ENCODE peak calls at places on chromosomes 5 and 9, in seven cellular contexts. One of them, this sample, is unnamed. For H3K4me1, the result is how much of the 10 kb centered on the place peaks cover.

GRCh38 chr5:107782770-107783169 is 112.0 kb upstream of the EFNA5 start:
- ATAC-seq in A549: no peak
- ATAC-seq in pancreas: no peak
- ATAC-seq in psoas muscle: no peak
- ATAC-seq in heart left ventricle: no peak
- ATAC-seq in body of pancreas: no peak
- ATAC-seq in heart right ventricle: no peak
- ATAC-seq in this sample: no peak

GRCh38 chr5:134411546-134412266 is at the start of gene CDKN2AIPNL:
- ATAC-seq in body of pancreas: peak
- ATAC-seq in pancreas: peak
- ATAC-seq in psoas muscle: peak
- ATAC-seq in heart right ventricle: peak
- ATAC-seq in A549: peak
- ATAC-seq in heart left ventricle: peak
- ATAC-seq in this sample: peak

GRCh38 chr5:32709789-32710334 is 1.3 kb upstream of the NPR3 start:
- ATAC-seq in heart right ventricle: peak
- ATAC-seq in heart left ventricle: peak
- ATAC-seq in pancreas: peak
- ATAC-seq in A549: peak
- ATAC-seq in body of pancreas: peak
- ATAC-seq in psoas muscle: peak
- ATAC-seq in this sample: peak

GRCh38 chr5:100872409-100873190 is 30.5 kb downstream of the ST8SIA4 start:
- ATAC-seq in heart right ventricle: no peak
- ATAC-seq in heart left ventricle: no peak
- ATAC-seq in psoas muscle: no peak
- ATAC-seq in A549: no peak
- ATAC-seq in body of pancreas: no peak
- ATAC-seq in pancreas: no peak
- ATAC-seq in this sample: no peak

GRCh38 chr9:96122756-96123155 is 179.2 kb downstream of the HSD17B3 start:
- ATAC-seq in heart left ventricle: no peak
- ATAC-seq in heart right ventricle: no peak
- ATAC-seq in body of pancreas: peak
- ATAC-seq in A549: no peak
- ATAC-seq in psoas muscle: no peak
- ATAC-seq in pancreas: peak
- ATAC-seq in this sample: peak

GRCh38 chr5:144421411-144421810 is 250.7 kb downstream of the KCTD16 start:
- ATAC-seq in heart left ventricle: no peak
- ATAC-seq in pancreas: peak
- ATAC-seq in body of pancreas: peak
- ATAC-seq in A549: no peak
- ATAC-seq in heart right ventricle: no peak
- ATAC-seq in psoas muscle: no peak
- ATAC-seq in this sample: no peak

GRCh38 chr5:172548311-172548731 is 92.7 kb upstream of the NEURL1B start:
- ATAC-seq in psoas muscle: no peak
- ATAC-seq in pancreas: peak
- ATAC-seq in heart right ventricle: no peak
- ATAC-seq in heart left ventricle: no peak
- ATAC-seq in body of pancreas: no peak
- ATAC-seq in A549: peak
- ATAC-seq in this sample: peak

GRCh38 chr5:108028411-108028810 is 353.5 kb downstream of the FBXL17 start:
- ATAC-seq in heart right ventricle: no peak
- ATAC-seq in psoas muscle: no peak
- ATAC-seq in heart left ventricle: peak
- ATAC-seq in A549: no peak
- ATAC-seq in body of pancreas: no peak
- ATAC-seq in pancreas: no peak
- ATAC-seq in this sample: no peak

GRCh38 chr5:82205005-82205404 is 73.1 kb downstream of the RPS23 start:
- ATAC-seq in heart right ventricle: no peak
- ATAC-seq in A549: peak
- ATAC-seq in body of pancreas: no peak
- ATAC-seq in pancreas: no peak
- ATAC-seq in heart left ventricle: no peak
- ATAC-seq in psoas muscle: no peak
- ATAC-seq in this sample: no peak

GRCh38 chr5:98969400-98969799 is 40.6 kb upstream of the CHD1 start:
- ATAC-seq in body of pancreas: no peak
- ATAC-seq in heart right ventricle: no peak
- ATAC-seq in psoas muscle: no peak
- ATAC-seq in pancreas: no peak
- ATAC-seq in heart left ventricle: no peak
- ATAC-seq in A549: no peak
- ATAC-seq in this sample: no peak

GRCh38 chr5:58369513-58370156 is 90.3 kb downstream of the PLK2 start:
- ATAC-seq in heart left ventricle: peak
- ATAC-seq in body of pancreas: no peak
- ATAC-seq in pancreas: no peak
- ATAC-seq in psoas muscle: no peak
- ATAC-seq in heart right ventricle: no peak
- ATAC-seq in A549: no peak
- ATAC-seq in this sample: no peak

GRCh38 chr5:108451269-108451668 is 69.4 kb upstream of the FBXL17 start:
- ATAC-seq in pancreas: no peak
- ATAC-seq in body of pancreas: no peak
- ATAC-seq in heart left ventricle: no peak
- ATAC-seq in psoas muscle: no peak
- ATAC-seq in A549: no peak
- ATAC-seq in heart right ventricle: no peak
- ATAC-seq in this sample: no peak

GRCh38 chr9:84002344-84002743 is 21.7 kb downstream of the RMI1 start:
- ATAC-seq in heart right ventricle: no peak
- ATAC-seq in pancreas: no peak
- ATAC-seq in psoas muscle: no peak
- ATAC-seq in A549: no peak
- ATAC-seq in body of pancreas: no peak
- ATAC-seq in heart left ventricle: no peak
- ATAC-seq in this sample: no peak

GRCh38 chr5:65137631-65138030 is 344.1 kb downstream of the ADAMTS6 start:
- ATAC-seq in heart right ventricle: peak
- ATAC-seq in body of pancreas: no peak
- ATAC-seq in psoas muscle: no peak
- ATAC-seq in pancreas: no peak
- ATAC-seq in A549: no peak
- ATAC-seq in heart left ventricle: no peak
- ATAC-seq in this sample: no peak

GRCh38 chr9:104899759-104900247 is 28.2 kb downstream of the ABCA1 start:
- ATAC-seq in psoas muscle: no peak
- ATAC-seq in pancreas: no peak
- ATAC-seq in heart right ventricle: no peak
- ATAC-seq in body of pancreas: no peak
- ATAC-seq in A549: no peak
- ATAC-seq in heart left ventricle: no peak
- ATAC-seq in this sample: no peak

GRCh38 chr9:17807670-17808282 is 228.9 kb downstream of the SH3GL2 start:
- ATAC-seq in heart left ventricle: no peak
- ATAC-seq in A549: no peak
- ATAC-seq in heart right ventricle: no peak
- ATAC-seq in psoas muscle: no peak
- ATAC-seq in body of pancreas: peak
- ATAC-seq in pancreas: peak
- ATAC-seq in this sample: no peak

GRCh38 chr5:65925094-65925600 is 1.2 kb upstream of the ERBIN start:
- ATAC-seq in psoas muscle: peak
- ATAC-seq in pancreas: peak
- ATAC-seq in body of pancreas: peak
- ATAC-seq in heart right ventricle: peak
- ATAC-seq in A549: peak
- ATAC-seq in heart left ventricle: peak
- ATAC-seq in this sample: peak

GRCh38 chr9:108053555-108054061 is 564.0 kb upstream of the KLF4 start:
- ATAC-seq in heart right ventricle: peak
- ATAC-seq in pancreas: peak
- ATAC-seq in A549: no peak
- ATAC-seq in body of pancreas: peak
- ATAC-seq in psoas muscle: peak
- ATAC-seq in heart left ventricle: peak
- ATAC-seq in this sample: peak

GRCh38 chr9:107684224-107684623 is 194.7 kb upstream of the KLF4 start:
- ATAC-seq in psoas muscle: no peak
- ATAC-seq in A549: no peak
- ATAC-seq in pancreas: no peak
- ATAC-seq in heart left ventricle: no peak
- ATAC-seq in heart right ventricle: no peak
- ATAC-seq in body of pancreas: no peak
- ATAC-seq in this sample: no peak

GRCh38 chr9:3508078-3508431 is 17.7 kb downstream of the RFX3 start:
- ATAC-seq in pancreas: no peak
- ATAC-seq in heart right ventricle: no peak
- ATAC-seq in heart left ventricle: no peak
- ATAC-seq in body of pancreas: no peak
- ATAC-seq in psoas muscle: no peak
- ATAC-seq in A549: no peak
- ATAC-seq in this sample: no peak

GRCh38 chr5:169649486-169649885 is 12.4 kb downstream of the DOCK2 start:
- ATAC-seq in heart left ventricle: no peak
- ATAC-seq in psoas muscle: no peak
- ATAC-seq in body of pancreas: no peak
- ATAC-seq in A549: no peak
- ATAC-seq in pancreas: no peak
- ATAC-seq in heart right ventricle: no peak
- ATAC-seq in this sample: no peak

GRCh38 chr9:70407081-70407503 is 7.4 kb downstream of the KLF9 start:
- ATAC-seq in heart right ventricle: no peak
- ATAC-seq in A549: no peak
- ATAC-seq in body of pancreas: no peak
- ATAC-seq in pancreas: no peak
- ATAC-seq in heart left ventricle: no peak
- ATAC-seq in psoas muscle: no peak
- ATAC-seq in this sample: no peak

GRCh38 chr5:158978061-158978745 is 121.5 kb downstream of the EBF1 start:
- ATAC-seq in A549: no peak
- ATAC-seq in heart right ventricle: peak
- ATAC-seq in pancreas: peak
- ATAC-seq in heart left ventricle: peak
- ATAC-seq in psoas muscle: no peak
- ATAC-seq in body of pancreas: no peak
- ATAC-seq in this sample: no peak

GRCh38 chr5:88785396-88786216 is 97.4 kb downstream of the MEF2C start:
- ATAC-seq in A549: peak
- ATAC-seq in pancreas: peak
- ATAC-seq in heart left ventricle: peak
- ATAC-seq in psoas muscle: peak
- ATAC-seq in body of pancreas: peak
- ATAC-seq in heart right ventricle: peak
- ATAC-seq in this sample: peak

GRCh38 chr5:8550921-8551320 is 682.0 kb downstream of the MTRR start:
- ATAC-seq in psoas muscle: no peak
- ATAC-seq in body of pancreas: no peak
- ATAC-seq in A549: no peak
- ATAC-seq in pancreas: no peak
- ATAC-seq in heart right ventricle: no peak
- ATAC-seq in heart left ventricle: no peak
- ATAC-seq in this sample: no peak

GRCh38 chr5:176878463-176878862 is 20.7 kb downstream of the HK3 start:
- ATAC-seq in heart left ventricle: no peak
- ATAC-seq in A549: no peak
- ATAC-seq in heart right ventricle: no peak
- ATAC-seq in body of pancreas: no peak
- ATAC-seq in pancreas: no peak
- ATAC-seq in psoas muscle: no peak
- ATAC-seq in this sample: no peak

GRCh38 chr9:119094086-119094485 is 275.1 kb downstream of the BRINP1 start:
- ATAC-seq in pancreas: no peak
- ATAC-seq in psoas muscle: no peak
- ATAC-seq in A549: no peak
- ATAC-seq in heart right ventricle: no peak
- ATAC-seq in heart left ventricle: peak
- ATAC-seq in body of pancreas: no peak
- ATAC-seq in this sample: no peak

GRCh38 chr5:124679578-124680210 is 66.7 kb downstream of the ZNF608 start:
- ATAC-seq in heart left ventricle: no peak
- ATAC-seq in body of pancreas: peak
- ATAC-seq in psoas muscle: no peak
- ATAC-seq in heart right ventricle: no peak
- ATAC-seq in pancreas: peak
- ATAC-seq in A549: no peak
- ATAC-seq in this sample: no peak

GRCh38 chr9:88536951-88537742 is 2.2 kb downstream of the NXNL2 start:
- ATAC-seq in A549: no peak
- ATAC-seq in pancreas: no peak
- ATAC-seq in body of pancreas: no peak
- ATAC-seq in psoas muscle: no peak
- ATAC-seq in heart right ventricle: peak
- ATAC-seq in heart left ventricle: no peak
- ATAC-seq in this sample: no peak

GRCh38 chr9:81980568-81980967 is 8.0 kb upstream of the SPATA31D1 start:
- ATAC-seq in heart right ventricle: no peak
- ATAC-seq in psoas muscle: no peak
- ATAC-seq in A549: no peak
- ATAC-seq in body of pancreas: no peak
- ATAC-seq in heart left ventricle: no peak
- ATAC-seq in pancreas: no peak
- ATAC-seq in this sample: no peak
- TF ChIP-seq CTCF in heart right ventricle: no peak
- TF ChIP-seq CTCF in psoas muscle: no peak
- TF ChIP-seq CTCF in A549: no peak
- TF ChIP-seq CTCF in body of pancreas: no peak
- TF ChIP-seq CTCF in heart left ventricle: no peak
- TF ChIP-seq CTCF in pancreas: no peak
- TF ChIP-seq CTCF in this sample: no peak

GRCh38 chr9:137202966-137203365 is 2.4 kb upstream of the TPRN start:
- ATAC-seq in heart left ventricle: no peak
- ATAC-seq in pancreas: no peak
- ATAC-seq in A549: no peak
- ATAC-seq in body of pancreas: no peak
- ATAC-seq in heart right ventricle: no peak
- ATAC-seq in psoas muscle: no peak
- ATAC-seq in this sample: no peak
- H3K4me1 ChIP-seq in heart left ventricle: half or more
- H3K4me1 ChIP-seq in pancreas: under half
- H3K4me1 ChIP-seq in A549: under half
- H3K4me1 ChIP-seq in body of pancreas: half or more
- H3K4me1 ChIP-seq in heart right ventricle: half or more
- H3K4me1 ChIP-seq in psoas muscle: half or more
- H3K4me1 ChIP-seq in this sample: half or more

GRCh38 chr5:174555726-174556125 is 168.7 kb upstream of the MSX2 start:
- ATAC-seq in A549: no peak
- ATAC-seq in body of pancreas: no peak
- ATAC-seq in heart left ventricle: no peak
- ATAC-seq in pancreas: no peak
- ATAC-seq in psoas muscle: no peak
- ATAC-seq in heart right ventricle: no peak
- ATAC-seq in this sample: no peak
- TF ChIP-seq CTCF in A549: no peak
- TF ChIP-seq CTCF in body of pancreas: no peak
- TF ChIP-seq CTCF in heart left ventricle: no peak
- TF ChIP-seq CTCF in pancreas: no peak
- TF ChIP-seq CTCF in psoas muscle: no peak
- TF ChIP-seq CTCF in heart right ventricle: no peak
- TF ChIP-seq CTCF in this sample: no peak

DNA sequence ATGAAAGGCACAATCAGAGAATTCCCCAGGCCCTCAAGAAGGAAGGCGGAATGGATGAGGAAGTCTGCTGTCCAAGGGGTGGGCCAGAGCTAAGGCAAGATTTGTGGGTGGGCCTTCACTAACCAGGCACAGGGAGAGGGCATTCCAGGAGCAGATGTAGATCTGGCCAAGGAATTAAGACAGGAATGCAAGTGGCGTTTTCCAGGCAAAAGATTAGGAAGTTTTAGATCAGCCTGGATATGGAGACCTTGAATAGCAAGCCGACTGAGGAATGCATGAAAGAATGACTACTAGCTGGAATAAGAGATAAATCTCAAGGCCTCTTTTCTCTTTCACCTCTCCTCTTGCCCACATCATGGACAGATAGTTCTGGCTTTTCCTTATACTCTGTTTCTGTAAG is 68.5 kb downstream of the GHR start:
- ATAC-seq in A549: no peak
- ATAC-seq in psoas muscle: no peak
- ATAC-seq in heart right ventricle: no peak
- ATAC-seq in body of pancreas: no peak
- ATAC-seq in pancreas: no peak
- ATAC-seq in heart left ventricle: peak
- ATAC-seq in this sample: peak
- H3K4me1 ChIP-seq in A549: under half
- H3K4me1 ChIP-seq in psoas muscle: half or more
- H3K4me1 ChIP-seq in heart right ventricle: under half
- H3K4me1 ChIP-seq in body of pancreas: under half
- H3K4me1 ChIP-seq in pancreas: under half
- H3K4me1 ChIP-seq in heart left ventricle: under half
- H3K4me1 ChIP-seq in this sample: under half